ENCODE peak calls at places on chromosomes 2 and 18, in ten cellular contexts. One of them, this sample, is unnamed.

GRCh38 chr2:12107849-12108420 is 361.5 kb downstream of the LPIN1 start:
- DNase-seq in breast epithelium: no peak
- DNase-seq in right lobe of liver: no peak
- DNase-seq in tibial nerve: no peak
- DNase-seq in thyroid gland: no peak
- DNase-seq in spleen: no peak
- DNase-seq in sigmoid colon: no peak
- DNase-seq in Peyer's patch: no peak
- DNase-seq in suprapubic skin: no peak
- DNase-seq in uterus: no peak
- DNase-seq in this sample: no peak

GRCh38 chr2:27903649-27904544 is 13.4 kb downstream of the BABAM2 start:
- DNase-seq in right lobe of liver: no peak
- DNase-seq in thyroid gland: no peak
- DNase-seq in uterus: no peak
- DNase-seq in spleen: no peak
- DNase-seq in suprapubic skin: no peak
- DNase-seq in breast epithelium: no peak
- DNase-seq in Peyer's patch: no peak
- DNase-seq in sigmoid colon: no peak
- DNase-seq in tibial nerve: no peak
- DNase-seq in this sample: no peak

GRCh38 chr2:232543491-232543890 is 4.0 kb downstream of the CHRNG start:
- DNase-seq in spleen: no peak
- DNase-seq in Peyer's patch: peak
- DNase-seq in right lobe of liver: peak
- DNase-seq in uterus: peak
- DNase-seq in thyroid gland: no peak
- DNase-seq in tibial nerve: no peak
- DNase-seq in breast epithelium: no peak
- DNase-seq in sigmoid colon: peak
- DNase-seq in suprapubic skin: no peak
- DNase-seq in this sample: no peak

GRCh38 chr2:11387100-11387390 is 42.6 kb upstream of the ROCK2 start:
- DNase-seq in tibial nerve: no peak
- DNase-seq in spleen: no peak
- DNase-seq in uterus: no peak
- DNase-seq in right lobe of liver: no peak
- DNase-seq in thyroid gland: no peak
- DNase-seq in suprapubic skin: no peak
- DNase-seq in Peyer's patch: no peak
- DNase-seq in sigmoid colon: no peak
- DNase-seq in breast epithelium: no peak
- DNase-seq in this sample: no peak

GRCh38 chr18:69947361-69948106 is at the start of gene CD226:
- DNase-seq in spleen: no peak
- DNase-seq in suprapubic skin: no peak
- DNase-seq in thyroid gland: no peak
- DNase-seq in breast epithelium: no peak
- DNase-seq in uterus: no peak
- DNase-seq in right lobe of liver: no peak
- DNase-seq in Peyer's patch: no peak
- DNase-seq in tibial nerve: no peak
- DNase-seq in sigmoid colon: no peak
- DNase-seq in this sample: no peak

GRCh38 chr2:240146141-240146561 is 5.7 kb upstream of the OTOS start:
- DNase-seq in tibial nerve: no peak
- DNase-seq in sigmoid colon: no peak
- DNase-seq in suprapubic skin: no peak
- DNase-seq in breast epithelium: no peak
- DNase-seq in uterus: no peak
- DNase-seq in spleen: no peak
- DNase-seq in Peyer's patch: no peak
- DNase-seq in thyroid gland: no peak
- DNase-seq in right lobe of liver: no peak
- DNase-seq in this sample: no peak

GRCh38 chr2:20914087-20914486 is 91.2 kb upstream of the LDAH start:
- DNase-seq in sigmoid colon: no peak
- DNase-seq in tibial nerve: no peak
- DNase-seq in thyroid gland: no peak
- DNase-seq in right lobe of liver: no peak
- DNase-seq in Peyer's patch: no peak
- DNase-seq in suprapubic skin: no peak
- DNase-seq in spleen: no peak
- DNase-seq in uterus: no peak
- DNase-seq in breast epithelium: no peak
- DNase-seq in this sample: no peak

GRCh38 chr2:221533299-221533698 is 38.8 kb downstream of the EPHA4 start:
- DNase-seq in tibial nerve: no peak
- DNase-seq in uterus: no peak
- DNase-seq in spleen: no peak
- DNase-seq in thyroid gland: no peak
- DNase-seq in right lobe of liver: no peak
- DNase-seq in sigmoid colon: no peak
- DNase-seq in breast epithelium: no peak
- DNase-seq in suprapubic skin: no peak
- DNase-seq in Peyer's patch: no peak
- DNase-seq in this sample: no peak

GRCh38 chr2:230714122-230714453 is 1.4 kb downstream of the CAB39 start:
- DNase-seq in uterus: no peak
- DNase-seq in right lobe of liver: no peak
- DNase-seq in breast epithelium: no peak
- DNase-seq in thyroid gland: no peak
- DNase-seq in tibial nerve: no peak
- DNase-seq in sigmoid colon: no peak
- DNase-seq in Peyer's patch: no peak
- DNase-seq in spleen: no peak
- DNase-seq in suprapubic skin: no peak
- DNase-seq in this sample: no peak

GRCh38 chr2:230711224-230711623 is 1.4 kb upstream of the CAB39 start:
- DNase-seq in right lobe of liver: no peak
- DNase-seq in Peyer's patch: no peak
- DNase-seq in tibial nerve: no peak
- DNase-seq in thyroid gland: no peak
- DNase-seq in uterus: no peak
- DNase-seq in breast epithelium: no peak
- DNase-seq in sigmoid colon: no peak
- DNase-seq in suprapubic skin: no peak
- DNase-seq in spleen: no peak
- DNase-seq in this sample: peak

GRCh38 chr2:230715201-230715600 is 2.6 kb downstream of the CAB39 start:
- DNase-seq in tibial nerve: no peak
- DNase-seq in thyroid gland: no peak
- DNase-seq in suprapubic skin: no peak
- DNase-seq in spleen: no peak
- DNase-seq in right lobe of liver: no peak
- DNase-seq in uterus: no peak
- DNase-seq in Peyer's patch: no peak
- DNase-seq in breast epithelium: no peak
- DNase-seq in sigmoid colon: no peak
- DNase-seq in this sample: no peak

GRCh38 chr2:230713331-230714121 is 884 bp downstream of the CAB39 start:
- DNase-seq in right lobe of liver: peak
- DNase-seq in uterus: peak
- DNase-seq in sigmoid colon: peak
- DNase-seq in Peyer's patch: peak
- DNase-seq in spleen: peak
- DNase-seq in tibial nerve: no peak
- DNase-seq in breast epithelium: no peak
- DNase-seq in suprapubic skin: peak
- DNase-seq in thyroid gland: no peak
- DNase-seq in this sample: peak

GRCh38 chr2:230712443-230713330 is at the start of gene CAB39:
- DNase-seq in sigmoid colon: peak
- DNase-seq in Peyer's patch: peak
- DNase-seq in suprapubic skin: peak
- DNase-seq in right lobe of liver: peak
- DNase-seq in tibial nerve: peak
- DNase-seq in uterus: peak
- DNase-seq in thyroid gland: peak
- DNase-seq in breast epithelium: peak
- DNase-seq in spleen: peak
- DNase-seq in this sample: peak
- TF ChIP-seq POLR2A in sigmoid colon: no peak
- TF ChIP-seq POLR2A in Peyer's patch: peak
- TF ChIP-seq POLR2A in suprapubic skin: no peak
- TF ChIP-seq POLR2A in right lobe of liver: peak
- TF ChIP-seq POLR2A in tibial nerve: peak
- TF ChIP-seq POLR2A in uterus: peak
- TF ChIP-seq POLR2A in thyroid gland: no peak
- TF ChIP-seq POLR2A in breast epithelium: no peak
- TF ChIP-seq POLR2A in spleen: peak
- TF ChIP-seq POLR2A in this sample: peak

DNA sequence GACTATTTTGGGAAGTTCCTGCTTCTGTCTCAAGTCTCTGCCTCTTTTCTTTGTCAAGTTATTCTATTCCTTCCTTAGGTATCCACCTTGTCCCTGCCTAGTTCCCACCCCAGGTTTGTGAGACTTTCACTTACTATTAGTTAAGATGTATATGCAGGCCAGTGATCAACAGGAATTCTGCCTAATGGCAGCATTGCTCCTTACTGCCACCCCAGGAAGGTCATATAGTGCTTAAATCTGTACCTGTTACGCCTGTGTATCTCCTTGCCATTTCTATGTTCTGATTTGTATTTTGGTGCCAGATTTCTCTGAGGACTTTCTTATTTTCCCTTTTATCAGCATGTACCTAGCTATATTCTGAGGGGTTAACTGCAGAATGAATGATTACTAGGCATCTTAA is 746.0 kb upstream of the TMEFF2 start:
- DNase-seq in Peyer's patch: no peak
- DNase-seq in breast epithelium: no peak
- DNase-seq in suprapubic skin: no peak
- DNase-seq in right lobe of liver: no peak
- DNase-seq in spleen: no peak
- DNase-seq in uterus: no peak
- DNase-seq in thyroid gland: no peak
- DNase-seq in tibial nerve: no peak
- DNase-seq in sigmoid colon: no peak
- DNase-seq in this sample: no peak
- TF ChIP-seq CTCF in Peyer's patch: no peak
- TF ChIP-seq CTCF in breast epithelium: no peak
- TF ChIP-seq CTCF in suprapubic skin: no peak
- TF ChIP-seq CTCF in right lobe of liver: no peak
- TF ChIP-seq CTCF in spleen: no peak
- TF ChIP-seq CTCF in uterus: no peak
- TF ChIP-seq CTCF in thyroid gland: no peak
- TF ChIP-seq CTCF in tibial nerve: no peak
- TF ChIP-seq CTCF in sigmoid colon: no peak
- TF ChIP-seq CTCF in this sample: no peak

GRCh38 chr18:9123520-9123919 is 13.1 kb upstream of the ANKRD12 start:
- DNase-seq in thyroid gland: no peak
- DNase-seq in tibial nerve: no peak
- DNase-seq in breast epithelium: no peak
- DNase-seq in right lobe of liver: no peak
- DNase-seq in suprapubic skin: no peak
- DNase-seq in Peyer's patch: no peak
- DNase-seq in uterus: no peak
- DNase-seq in spleen: no peak
- DNase-seq in sigmoid colon: no peak
- DNase-seq in this sample: no peak

GRCh38 chr18:9115984-9116383 is 13.5 kb downstream of the NDUFV2 start:
- DNase-seq in Peyer's patch: no peak
- DNase-seq in tibial nerve: no peak
- DNase-seq in uterus: no peak
- DNase-seq in right lobe of liver: no peak
- DNase-seq in thyroid gland: no peak
- DNase-seq in sigmoid colon: no peak
- DNase-seq in breast epithelium: no peak
- DNase-seq in spleen: no peak
- DNase-seq in suprapubic skin: no peak
- DNase-seq in this sample: no peak

GRCh38 chr18:9113468-9114149 is 11.1 kb downstream of the NDUFV2 start:
- DNase-seq in spleen: no peak
- DNase-seq in tibial nerve: no peak
- DNase-seq in breast epithelium: no peak
- DNase-seq in uterus: no peak
- DNase-seq in suprapubic skin: no peak
- DNase-seq in thyroid gland: no peak
- DNase-seq in right lobe of liver: no peak
- DNase-seq in Peyer's patch: no peak
- DNase-seq in sigmoid colon: no peak
- DNase-seq in this sample: no peak

GRCh38 chr18:9120796-9121195 is 15.8 kb upstream of the ANKRD12 start:
- DNase-seq in Peyer's patch: no peak
- DNase-seq in suprapubic skin: no peak
- DNase-seq in sigmoid colon: no peak
- DNase-seq in spleen: no peak
- DNase-seq in breast epithelium: no peak
- DNase-seq in right lobe of liver: no peak
- DNase-seq in uterus: no peak
- DNase-seq in thyroid gland: no peak
- DNase-seq in tibial nerve: no peak
- DNase-seq in this sample: no peak

GRCh38 chr18:9117980-9118841 is 15.7 kb downstream of the NDUFV2 start:
- DNase-seq in sigmoid colon: no peak
- DNase-seq in breast epithelium: no peak
- DNase-seq in tibial nerve: no peak
- DNase-seq in right lobe of liver: no peak
- DNase-seq in Peyer's patch: no peak
- DNase-seq in suprapubic skin: no peak
- DNase-seq in thyroid gland: no peak
- DNase-seq in spleen: no peak
- DNase-seq in uterus: no peak
- DNase-seq in this sample: no peak
- H3K4me3 ChIP-seq in sigmoid colon: no peak
- H3K4me3 ChIP-seq in breast epithelium: no peak
- H3K4me3 ChIP-seq in tibial nerve: no peak
- H3K4me3 ChIP-seq in right lobe of liver: no peak
- H3K4me3 ChIP-seq in Peyer's patch: no peak
- H3K4me3 ChIP-seq in suprapubic skin: peak
- H3K4me3 ChIP-seq in thyroid gland: no peak
- H3K4me3 ChIP-seq in spleen: no peak
- H3K4me3 ChIP-seq in uterus: no peak
- H3K4me3 ChIP-seq in this sample: no peak

GRCh38 chr2:177535968-177536514 is 143.5 kb downstream of the AGPS start:
- DNase-seq in tibial nerve: no peak
- DNase-seq in uterus: no peak
- DNase-seq in right lobe of liver: no peak
- DNase-seq in sigmoid colon: no peak
- DNase-seq in suprapubic skin: no peak
- DNase-seq in thyroid gland: no peak
- DNase-seq in Peyer's patch: no peak
- DNase-seq in breast epithelium: no peak
- DNase-seq in spleen: no peak
- DNase-seq in this sample: no peak

GRCh38 chr2:177533253-177533652 is 140.7 kb downstream of the AGPS start:
- DNase-seq in tibial nerve: no peak
- DNase-seq in uterus: no peak
- DNase-seq in thyroid gland: no peak
- DNase-seq in breast epithelium: no peak
- DNase-seq in sigmoid colon: no peak
- DNase-seq in right lobe of liver: no peak
- DNase-seq in spleen: no peak
- DNase-seq in suprapubic skin: no peak
- DNase-seq in Peyer's patch: no peak
- DNase-seq in this sample: no peak

GRCh38 chr2:177532567-177532966 is 140.0 kb downstream of the AGPS start:
- DNase-seq in thyroid gland: no peak
- DNase-seq in breast epithelium: no peak
- DNase-seq in tibial nerve: no peak
- DNase-seq in Peyer's patch: no peak
- DNase-seq in sigmoid colon: no peak
- DNase-seq in uterus: no peak
- DNase-seq in suprapubic skin: no peak
- DNase-seq in right lobe of liver: no peak
- DNase-seq in spleen: no peak
- DNase-seq in this sample: no peak

GRCh38 chr2:177537241-177537640 is 144.7 kb downstream of the AGPS start:
- DNase-seq in sigmoid colon: no peak
- DNase-seq in suprapubic skin: no peak
- DNase-seq in Peyer's patch: no peak
- DNase-seq in breast epithelium: no peak
- DNase-seq in tibial nerve: no peak
- DNase-seq in right lobe of liver: no peak
- DNase-seq in uterus: no peak
- DNase-seq in spleen: no peak
- DNase-seq in thyroid gland: no peak
- DNase-seq in this sample: no peak

GRCh38 chr2:177535000-177535399 is 142.4 kb downstream of the AGPS start:
- DNase-seq in tibial nerve: no peak
- DNase-seq in sigmoid colon: no peak
- DNase-seq in suprapubic skin: no peak
- DNase-seq in uterus: no peak
- DNase-seq in spleen: no peak
- DNase-seq in breast epithelium: no peak
- DNase-seq in right lobe of liver: no peak
- DNase-seq in Peyer's patch: no peak
- DNase-seq in thyroid gland: no peak
- DNase-seq in this sample: no peak
- TF ChIP-seq POLR2A in tibial nerve: no peak
- TF ChIP-seq POLR2A in sigmoid colon: no peak
- TF ChIP-seq POLR2A in suprapubic skin: no peak
- TF ChIP-seq POLR2A in uterus: no peak
- TF ChIP-seq POLR2A in spleen: no peak
- TF ChIP-seq POLR2A in breast epithelium: no peak
- TF ChIP-seq POLR2A in right lobe of liver: no peak
- TF ChIP-seq POLR2A in Peyer's patch: no peak
- TF ChIP-seq POLR2A in thyroid gland: no peak
- TF ChIP-seq POLR2A in this sample: no peak